ENCODE peak calls at places on chromosomes 16 and 17, in six cellular contexts. One of them, this sample, is unnamed.

GRCh38 chr16:14628806-14629611 is 1.1 kb downstream of the PARN start:
- DNase-seq in GM23338: peak; percentile 52
- DNase-seq in GM12891: no peak
- DNase-seq in HCT116: no peak
- DNase-seq in stomach: no peak
- DNase-seq in suprapubic skin: no peak
- DNase-seq in this sample: no peak

GRCh38 chr17:75152971-75153853 is 1.1 kb downstream of the JPT1 start:
- DNase-seq in suprapubic skin: peak; percentile 60
- DNase-seq in stomach: no peak
- DNase-seq in GM12891: no peak
- DNase-seq in HCT116: no peak
- DNase-seq in GM23338: peak; percentile 77
- DNase-seq in this sample: no peak

GRCh38 chr17:76277300-76278267 is 12.4 kb downstream of the UBALD2 start:
- DNase-seq in HCT116: no peak
- DNase-seq in suprapubic skin: no peak
- DNase-seq in stomach: no peak
- DNase-seq in GM12891: no peak
- DNase-seq in GM23338: no peak
- DNase-seq in this sample: no peak

GRCh38 chr17:41520821-41521521 is 2.3 kb upstream of the KRT15 start:
- DNase-seq in stomach: no peak
- DNase-seq in GM23338: no peak
- DNase-seq in suprapubic skin: no peak
- DNase-seq in HCT116: no peak
- DNase-seq in GM12891: no peak
- DNase-seq in this sample: peak; percentile 67

GRCh38 chr17:8149419-8150193 is 2.6 kb downstream of the PER1 start:
- DNase-seq in HCT116: no peak
- DNase-seq in stomach: no peak
- DNase-seq in suprapubic skin: no peak
- DNase-seq in GM12891: no peak
- DNase-seq in GM23338: no peak
- DNase-seq in this sample: peak; percentile 78

GRCh38 chr16:86576591-86577313 is 1.6 kb upstream of the FOXL1 start:
- DNase-seq in suprapubic skin: no peak
- DNase-seq in stomach: no peak
- DNase-seq in HCT116: no peak
- DNase-seq in GM12891: no peak
- DNase-seq in GM23338: peak; percentile 57
- DNase-seq in this sample: no peak

GRCh38 chr16:25996052-25996451 is 304.3 kb downstream of the HS3ST4 start:
- DNase-seq in suprapubic skin: no peak
- DNase-seq in GM12891: no peak
- DNase-seq in HCT116: no peak
- DNase-seq in GM23338: peak; percentile 41
- DNase-seq in stomach: no peak
- DNase-seq in this sample: no peak

GRCh38 chr16:12784076-12784475 is 19.6 kb downstream of the CPPED1 start:
- DNase-seq in stomach: no peak
- DNase-seq in GM23338: no peak
- DNase-seq in GM12891: no peak
- DNase-seq in HCT116: no peak
- DNase-seq in suprapubic skin: no peak
- DNase-seq in this sample: no peak

GRCh38 chr16:47064775-47065174 is 79.0 kb downstream of the NETO2 start:
- DNase-seq in HCT116: no peak
- DNase-seq in GM12891: no peak
- DNase-seq in suprapubic skin: no peak
- DNase-seq in stomach: no peak
- DNase-seq in GM23338: peak; percentile 14
- DNase-seq in this sample: no peak

GRCh38 chr16:52068447-52069074 is 478.4 kb downstream of the TOX3 start:
- DNase-seq in GM23338: peak; percentile 73
- DNase-seq in GM12891: no peak
- DNase-seq in HCT116: no peak
- DNase-seq in suprapubic skin: no peak
- DNase-seq in stomach: peak; percentile 35
- DNase-seq in this sample: no peak

GRCh38 chr16:57004387-57005250 is 15.3 kb downstream of the NLRC5 start:
- DNase-seq in stomach: no peak
- DNase-seq in GM12891: no peak
- DNase-seq in suprapubic skin: peak; percentile 18
- DNase-seq in HCT116: no peak
- DNase-seq in GM23338: no peak
- DNase-seq in this sample: no peak

GRCh38 chr17:80872999-80873951 is 118.4 kb upstream of the CHMP6 start:
- DNase-seq in stomach: no peak
- DNase-seq in GM23338: peak; percentile 85
- DNase-seq in GM12891: no peak
- DNase-seq in suprapubic skin: peak; percentile 59
- DNase-seq in HCT116: no peak
- DNase-seq in this sample: no peak

GRCh38 chr16:31693733-31694132 is 166.0 kb downstream of the AHSP start:
- DNase-seq in GM23338: no peak
- DNase-seq in GM12891: no peak
- DNase-seq in stomach: no peak
- DNase-seq in HCT116: no peak
- DNase-seq in suprapubic skin: no peak
- DNase-seq in this sample: no peak

GRCh38 chr16:11742041-11742535 is 569 bp downstream of the TXNDC11 start:
- DNase-seq in HCT116: no peak
- DNase-seq in suprapubic skin: peak; percentile 77
- DNase-seq in GM12891: peak; percentile 38
- DNase-seq in stomach: peak; percentile 58
- DNase-seq in GM23338: no peak
- DNase-seq in this sample: no peak

GRCh38 chr16:73124097-73124652 is 76.2 kb upstream of the ZFHX3 start:
- DNase-seq in suprapubic skin: no peak
- DNase-seq in GM23338: no peak
- DNase-seq in stomach: no peak
- DNase-seq in HCT116: no peak
- DNase-seq in GM12891: no peak
- DNase-seq in this sample: no peak

GRCh38 chr16:24869033-24869432 is 23.3 kb downstream of the SLC5A11 start:
- DNase-seq in GM23338: no peak
- DNase-seq in suprapubic skin: no peak
- DNase-seq in HCT116: no peak
- DNase-seq in GM12891: no peak
- DNase-seq in stomach: no peak
- DNase-seq in this sample: no peak

GRCh38 chr17:37124825-37125181 is 176.0 kb downstream of the AATF start:
- DNase-seq in suprapubic skin: no peak
- DNase-seq in GM12891: no peak
- DNase-seq in GM23338: no peak
- DNase-seq in HCT116: no peak
- DNase-seq in stomach: no peak
- DNase-seq in this sample: no peak

GRCh38 chr16:27839419-27839818 is 224.1 kb downstream of the GSG1L start:
- DNase-seq in GM23338: no peak
- DNase-seq in stomach: no peak
- DNase-seq in suprapubic skin: no peak
- DNase-seq in GM12891: no peak
- DNase-seq in HCT116: no peak
- DNase-seq in this sample: no peak

GRCh38 chr17:7769854-7770253 is 52.3 kb downstream of the DNAH2 start:
- DNase-seq in GM23338: no peak
- DNase-seq in suprapubic skin: no peak
- DNase-seq in GM12891: no peak
- DNase-seq in stomach: no peak
- DNase-seq in HCT116: no peak
- DNase-seq in this sample: no peak

GRCh38 chr17:7442142-7442541 is 2.7 kb upstream of the CHRNB1 start:
- DNase-seq in suprapubic skin: no peak
- DNase-seq in HCT116: no peak
- DNase-seq in GM12891: no peak
- DNase-seq in stomach: no peak
- DNase-seq in GM23338: no peak
- DNase-seq in this sample: no peak

GRCh38 chr17:10261098-10261497 is 62.7 kb upstream of the GAS7 start:
- DNase-seq in HCT116: no peak
- DNase-seq in GM23338: no peak
- DNase-seq in suprapubic skin: no peak
- DNase-seq in GM12891: no peak
- DNase-seq in stomach: no peak
- DNase-seq in this sample: no peak

GRCh38 chr17:81019563-81020442 is 15.1 kb upstream of the BAIAP2 start:
- DNase-seq in GM23338: no peak
- DNase-seq in suprapubic skin: no peak
- DNase-seq in stomach: no peak
- DNase-seq in HCT116: no peak
- DNase-seq in GM12891: peak; percentile 3
- DNase-seq in this sample: no peak

GRCh38 chr17:76827736-76828135 is 40.5 kb upstream of the MGAT5B start:
- DNase-seq in GM12891: no peak
- DNase-seq in suprapubic skin: no peak
- DNase-seq in GM23338: no peak
- DNase-seq in stomach: no peak
- DNase-seq in HCT116: no peak
- DNase-seq in this sample: no peak

GRCh38 chr16:88784856-88785105 is 239 bp downstream of the PIEZO1 start:
- DNase-seq in GM23338: peak; percentile 36
- DNase-seq in stomach: no peak
- DNase-seq in HCT116: no peak
- DNase-seq in suprapubic skin: no peak
- DNase-seq in GM12891: no peak
- DNase-seq in this sample: no peak

GRCh38 chr16:88787579-88788314 is 2.7 kb upstream of the PIEZO1 start:
- DNase-seq in stomach: no peak
- DNase-seq in GM23338: no peak
- DNase-seq in suprapubic skin: no peak
- DNase-seq in GM12891: no peak
- DNase-seq in HCT116: no peak
- DNase-seq in this sample: no peak

GRCh38 chr16:88783391-88784073 is 1.5 kb downstream of the PIEZO1 start:
- DNase-seq in GM12891: no peak
- DNase-seq in stomach: peak; percentile 54
- DNase-seq in HCT116: no peak
- DNase-seq in GM23338: no peak
- DNase-seq in suprapubic skin: no peak
- DNase-seq in this sample: peak; percentile 74

GRCh38 chr16:88784074-88784855 is 755 bp downstream of the PIEZO1 start:
- DNase-seq in GM12891: no peak
- DNase-seq in HCT116: no peak
- DNase-seq in suprapubic skin: peak; percentile 85
- DNase-seq in stomach: peak; percentile 66
- DNase-seq in GM23338: peak; percentile 83
- DNase-seq in this sample: peak; percentile 94

DNA sequence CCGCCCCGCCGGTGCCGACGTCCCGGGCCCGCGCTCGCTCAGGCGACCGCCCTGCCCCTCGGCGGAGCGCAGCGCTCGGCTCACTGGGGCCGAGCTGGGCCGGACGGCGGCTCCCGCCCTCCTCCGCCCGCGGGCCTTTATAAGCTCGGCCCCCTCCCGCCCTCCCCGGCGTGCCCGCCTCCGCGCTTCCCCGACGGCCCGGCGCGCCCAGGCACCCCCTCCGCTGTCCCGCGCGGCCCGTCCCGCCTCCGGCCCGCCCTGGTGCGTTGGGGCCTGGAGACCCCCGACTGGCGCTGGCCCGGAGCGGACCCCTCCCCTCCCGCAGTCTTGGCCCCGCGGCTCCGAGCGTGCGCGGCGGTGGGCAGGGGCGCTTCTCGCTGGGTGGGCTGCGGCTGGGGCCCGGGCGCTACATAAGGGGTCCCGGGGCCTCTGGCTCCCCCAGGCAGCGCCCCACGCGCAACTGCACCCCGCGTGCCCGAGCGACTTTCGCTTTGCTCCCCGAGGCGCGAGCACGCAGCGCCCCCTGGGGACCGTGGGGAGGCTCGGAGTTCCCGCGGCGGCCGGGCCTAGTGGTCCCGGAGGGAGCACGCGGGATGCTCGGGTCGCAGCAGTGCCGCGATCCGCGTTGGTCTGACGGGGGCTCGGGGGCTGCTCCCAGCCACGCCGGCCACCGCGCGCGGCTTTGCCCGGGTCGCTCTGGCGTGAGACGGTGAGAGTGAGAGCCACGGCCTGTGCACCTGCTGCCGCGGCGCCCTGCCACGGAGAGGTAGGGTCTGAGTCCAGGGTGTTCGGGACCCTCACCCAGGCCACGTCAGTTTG is at the start of gene PIEZO1:
- DNase-seq in GM23338: peak; percentile 54
- DNase-seq in GM12891: peak; percentile 83
- DNase-seq in stomach: peak; percentile 82
- DNase-seq in HCT116: no peak
- DNase-seq in suprapubic skin: no peak
- DNase-seq in this sample: peak; percentile 97
- TF ChIP-seq POLR2AphosphoS5 in GM23338: no peak
- TF ChIP-seq POLR2AphosphoS5 in GM12891: peak; percentile 72
- TF ChIP-seq POLR2AphosphoS5 in stomach: peak; percentile 81
- TF ChIP-seq POLR2AphosphoS5 in HCT116: peak; percentile 93
- TF ChIP-seq POLR2AphosphoS5 in suprapubic skin: no peak
- TF ChIP-seq POLR2AphosphoS5 in this sample: peak; percentile 38

GRCh38 chr17:2893422-2893914 is 97.2 kb downstream of the RAP1GAP2 start:
- DNase-seq in HCT116: peak; percentile 90
- DNase-seq in suprapubic skin: no peak
- DNase-seq in GM23338: no peak
- DNase-seq in GM12891: no peak
- DNase-seq in stomach: peak; percentile 90
- DNase-seq in this sample: no peak
- TF ChIP-seq POLR2AphosphoS5 in HCT116: peak; percentile 35
- TF ChIP-seq POLR2AphosphoS5 in suprapubic skin: no peak
- TF ChIP-seq POLR2AphosphoS5 in GM23338: no peak
- TF ChIP-seq POLR2AphosphoS5 in GM12891: no peak
- TF ChIP-seq POLR2AphosphoS5 in stomach: peak; percentile 84
- TF ChIP-seq POLR2AphosphoS5 in this sample: no peak

GRCh38 chr17:57999496-58000017 is 7.5 kb downstream of the SRSF1 start:
- DNase-seq in HCT116: peak; percentile 80
- DNase-seq in GM12891: no peak
- DNase-seq in stomach: no peak
- DNase-seq in GM23338: peak; percentile 89
- DNase-seq in suprapubic skin: no peak
- DNase-seq in this sample: no peak
- TF ChIP-seq POLR2AphosphoS5 in HCT116: peak; percentile 71
- TF ChIP-seq POLR2AphosphoS5 in GM12891: no peak
- TF ChIP-seq POLR2AphosphoS5 in stomach: peak; percentile 19
- TF ChIP-seq POLR2AphosphoS5 in GM23338: no peak
- TF ChIP-seq POLR2AphosphoS5 in suprapubic skin: no peak
- TF ChIP-seq POLR2AphosphoS5 in this sample: no peak

DNA sequence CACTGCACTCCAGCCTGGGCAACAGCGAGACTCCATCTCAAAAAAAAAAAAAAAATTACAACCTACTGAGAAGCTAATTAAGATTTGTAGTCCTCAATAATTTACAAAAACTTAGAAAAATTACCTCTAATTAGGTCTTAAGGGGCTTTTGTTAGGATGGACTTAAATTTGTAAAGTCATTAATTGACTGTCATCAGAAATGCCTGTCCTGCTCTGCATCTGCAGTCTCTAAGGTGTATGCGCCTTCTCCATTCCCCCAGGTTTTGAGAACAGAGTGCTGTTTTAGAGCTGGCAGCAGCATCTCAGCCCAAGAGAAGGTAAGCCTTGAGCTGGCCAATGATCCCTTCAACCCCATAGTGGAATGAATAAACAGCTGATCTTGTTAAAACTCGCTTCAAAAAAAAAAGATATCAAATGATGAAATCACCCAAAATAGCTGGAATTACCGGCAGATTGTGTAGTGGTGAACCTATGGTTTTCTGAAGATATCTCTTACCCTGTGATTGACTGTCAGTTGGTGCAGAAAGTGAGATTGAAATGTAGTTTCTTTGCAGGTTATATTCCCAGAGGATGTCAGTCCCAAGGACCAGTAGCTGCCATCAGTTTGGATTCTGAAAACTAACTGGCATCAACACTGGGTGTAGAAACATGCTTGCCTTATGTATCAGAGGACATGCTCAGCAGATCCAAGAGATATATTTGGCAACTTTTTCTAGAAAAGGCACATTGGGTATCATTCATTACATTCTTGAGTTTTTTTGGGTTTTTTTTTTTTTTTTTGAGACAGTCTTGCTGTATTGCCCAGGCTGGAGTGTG is 25.7 kb downstream of the TRPV2 start:
- DNase-seq in HCT116: no peak
- DNase-seq in GM23338: no peak
- DNase-seq in GM12891: no peak
- DNase-seq in stomach: no peak
- DNase-seq in suprapubic skin: no peak
- DNase-seq in this sample: no peak
- TF ChIP-seq POLR2AphosphoS5 in HCT116: no peak
- TF ChIP-seq POLR2AphosphoS5 in GM23338: peak; percentile 41
- TF ChIP-seq POLR2AphosphoS5 in GM12891: peak; percentile 65
- TF ChIP-seq POLR2AphosphoS5 in stomach: no peak
- TF ChIP-seq POLR2AphosphoS5 in suprapubic skin: no peak
- TF ChIP-seq POLR2AphosphoS5 in this sample: no peak